ENCODE peak calls at places on chromosomes 16 and 17, in five cellular contexts. U is HCT116, H is HepG2, W is K562, L is GM12878. Q is an unnamed sample. For H3K4me1, the result is how much of the 10 kb centered on the place peaks cover.

GRCh38 chr16:46577988-46578579 is 43.1 kb downstream of the SHCBP1 start:
- DNase-seq in H (no peak), U (no peak), L (no peak), W (no peak), Q (no peak)

GRCh38 chr16:8959921-8960787 is 3.6 kb downstream of the USP7 start:
- DNase-seq in H (peak), U (no peak), L (no peak), W (no peak), Q (peak)

GRCh38 chr16:74950511-74950910 is 34.4 kb downstream of the WDR59 start:
- DNase-seq in H (no peak), W (no peak), U (no peak), L (no peak), Q (no peak)

GRCh38 chr17:2189231-2189630 is 114.4 kb downstream of the SMG6 start:
- DNase-seq in W (no peak), U (no peak), L (no peak), H (no peak), Q (no peak)

GRCh38 chr17:71224824-71225575 is 895.8 kb upstream of the SOX9 start:
- DNase-seq in W (no peak), L (no peak), H (no peak), U (no peak), Q (peak)

GRCh38 chr17:81697261-81698044 is 5.7 kb upstream of the MRPL12 start:
- DNase-seq in U (no peak), H (no peak), L (no peak), W (no peak), Q (no peak)

GRCh38 chr16:17019366-17019765 is 451.4 kb downstream of the XYLT1 start:
- DNase-seq in U (no peak), L (no peak), H (no peak), W (no peak), Q (no peak)

GRCh38 chr17:64355536-64356303 is 34.9 kb downstream of the PECAM1 start:
- DNase-seq in H (no peak), U (no peak), L (no peak), W (no peak), Q (no peak)

GRCh38 chr17:28227278-28228108 is 91.5 kb upstream of the TMEM97 start:
- DNase-seq in W (no peak), L (no peak), U (peak), H (no peak), Q (peak)

GRCh38 chr17:70961341-70961740 is 792.0 kb downstream of the KCNJ2 start:
- DNase-seq in L (no peak), W (no peak), H (no peak), U (no peak), Q (no peak)

DNA sequence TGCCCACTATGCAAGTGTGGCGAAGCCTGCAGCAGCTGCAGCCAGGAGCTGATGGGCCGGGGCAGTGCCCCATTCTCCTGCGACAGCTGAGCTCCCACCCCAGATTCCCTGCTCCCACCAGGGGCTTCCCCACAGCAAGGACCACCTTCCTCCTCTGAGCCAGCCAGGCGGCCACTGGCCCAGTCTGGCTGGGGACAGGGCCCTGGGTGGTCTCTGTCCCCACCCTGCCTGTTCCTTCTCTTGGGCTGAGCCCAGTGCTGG is 5.6 kb upstream of the NPTX1 start:
- DNase-seq in L (no peak), W (no peak), H (no peak), U (no peak), Q (no peak)
- H3K4me1 ChIP-seq in L (under half), W (under half), H (under half), U (under half), Q (under half)

DNA sequence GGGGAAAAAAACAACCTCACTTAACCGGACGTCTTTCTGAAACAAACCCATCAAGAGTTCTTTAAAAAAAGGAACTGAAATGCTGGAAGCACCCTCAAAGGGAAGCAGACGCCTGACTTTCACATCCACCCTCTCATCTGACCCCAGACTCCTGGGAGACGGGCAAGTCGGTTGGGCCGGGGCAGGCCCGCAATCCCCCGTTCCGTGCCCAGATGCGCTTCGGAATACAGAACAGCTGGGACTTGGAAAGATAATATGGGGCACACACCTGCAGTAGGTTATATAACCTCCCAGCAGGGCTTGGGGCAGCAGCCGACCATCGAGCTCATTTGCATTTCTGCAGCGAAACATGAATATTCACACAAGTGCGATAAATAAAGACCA is 3.7 kb downstream of the ARHGAP27 start:
- DNase-seq in H (no peak), W (no peak), U (no peak), L (no peak), Q (no peak)
- TF ChIP-seq ZBTB33 in H (no peak), W (no peak), U (no peak), L (no peak), Q (no peak)

GRCh38 chr17:18191967-18192366 is 8.3 kb downstream of the ALKBH5 start:
- DNase-seq in U (no peak), L (no peak), H (no peak), W (no peak), Q (peak)
- H3K4me1 ChIP-seq in U (under half), L (under half), H (half or more), W (under half), Q (under half)

GRCh38 chr16:30927789-30928378 is 4.5 kb downstream of the FBXL19 start:
- DNase-seq in L (peak), H (peak), U (peak), W (peak), Q (peak)
- TF ChIP-seq ZBTB33 in L (no peak), H (no peak), U (no peak), W (no peak), Q (no peak)

DNA sequence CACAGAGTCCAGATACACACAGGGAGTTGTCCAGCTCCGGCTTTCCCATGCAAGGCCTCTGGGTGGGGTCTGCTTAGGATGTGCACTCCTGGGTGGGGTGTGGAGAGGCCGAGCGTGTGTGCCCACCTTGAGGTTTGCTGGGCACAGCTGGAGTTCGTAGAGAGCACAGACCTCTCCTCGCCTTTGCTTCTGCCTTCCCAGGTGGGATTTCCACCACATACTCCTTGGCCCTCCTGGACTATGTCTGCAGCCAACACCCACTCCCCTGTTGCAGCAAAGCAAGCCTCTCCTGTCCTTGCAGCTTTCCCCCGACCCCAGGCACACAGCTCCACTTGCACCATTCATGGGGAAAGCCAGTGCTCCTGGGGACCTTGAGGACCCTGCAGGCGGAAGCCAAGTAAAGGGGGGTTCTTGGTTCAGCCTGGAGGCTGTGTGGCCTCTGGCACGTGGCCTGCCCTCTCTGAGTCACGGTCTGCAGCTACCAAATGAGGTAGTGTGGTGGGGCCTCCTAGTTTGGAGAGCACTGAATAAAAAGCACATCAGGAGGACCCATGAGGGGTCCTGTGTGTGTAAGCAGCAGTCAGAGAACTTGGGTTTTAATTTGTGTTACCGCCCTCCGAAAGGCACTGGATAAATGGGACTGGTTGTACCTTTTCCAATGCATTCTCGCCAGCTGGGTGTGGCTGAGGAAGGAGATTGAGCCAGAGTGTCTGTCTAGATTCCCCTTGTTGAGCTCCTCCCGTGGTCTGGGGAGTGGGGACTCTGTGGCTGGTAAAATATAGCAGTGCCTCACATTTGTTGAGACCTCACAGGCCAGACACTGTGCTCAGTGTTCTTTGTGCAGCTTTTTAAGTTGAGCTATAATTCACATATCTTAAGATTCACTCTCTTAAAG is 31.6 kb downstream of the MPRIP start:
- DNase-seq in W (no peak), H (no peak), L (no peak), U (no peak), Q (no peak)
- H3K4me1 ChIP-seq in W (under half), H (under half), L (under half), U (under half), Q (under half)

DNA sequence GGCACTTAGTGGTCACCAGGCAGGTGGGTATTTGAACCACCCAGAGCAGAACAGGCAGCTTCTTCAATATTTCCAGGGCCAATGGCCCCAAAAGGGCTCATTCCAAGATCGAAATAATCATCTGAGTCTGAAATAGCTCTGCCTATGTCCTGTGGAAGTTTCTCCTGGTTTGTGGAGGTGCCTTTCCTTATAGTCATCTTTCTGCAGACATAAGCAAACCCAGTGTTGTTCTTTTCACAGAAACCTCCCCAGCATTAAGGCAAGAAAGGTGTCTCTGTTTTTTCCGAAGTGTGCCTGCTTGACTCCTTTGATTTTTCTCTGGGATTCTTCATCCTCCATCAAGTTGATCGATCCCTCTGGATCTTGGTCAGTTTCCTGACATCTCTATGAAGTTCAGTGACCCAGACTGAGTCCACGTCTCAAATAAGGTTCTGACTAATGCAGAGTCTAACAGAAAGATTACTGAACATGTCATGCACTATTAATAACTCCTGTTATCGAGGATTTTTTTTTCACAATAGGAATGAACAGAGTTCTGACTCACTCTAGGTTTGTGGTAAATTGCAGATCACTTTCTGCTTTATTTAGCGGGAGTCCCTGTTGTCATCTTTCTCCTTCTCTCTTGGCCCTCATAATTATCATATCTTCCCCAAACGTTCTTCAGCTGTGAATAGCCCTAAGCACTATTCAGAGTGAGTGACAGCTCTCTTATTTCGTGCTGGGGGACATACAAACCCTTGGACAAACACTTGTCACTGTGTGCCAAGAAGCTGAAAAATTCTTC is 1.5 kb downstream of the LRRC3C start:
- DNase-seq in W (no peak), U (peak), H (no peak), L (no peak), Q (no peak)
- TF ChIP-seq ZBTB33 in W (no peak), U (no peak), H (no peak), L (no peak), Q (no peak)

Q was measured in SK-N-SH.